ENCODE peak calls at places on chromosomes 2 and 18, in seven cellular contexts. One of them, this sample, is unnamed.

GRCh38 chr2:146324954-146325353 is 1519.9 kb upstream of the ACVR2A start:
- DNase-seq in right atrium auricular region: no peak
- DNase-seq in AG09319: no peak
- DNase-seq in WTC11: no peak
- DNase-seq in neural crest cell: no peak
- DNase-seq in endothelial cell: no peak
- DNase-seq in WERI-Rb-1: no peak
- DNase-seq in this sample: no peak

GRCh38 chr2:113977660-113978523 is 88.0 kb downstream of the ACTR3 start:
- DNase-seq in right atrium auricular region: no peak
- DNase-seq in AG09319: no peak
- DNase-seq in WTC11: no peak
- DNase-seq in neural crest cell: no peak
- DNase-seq in endothelial cell: no peak
- DNase-seq in WERI-Rb-1: peak; percentile 37
- DNase-seq in this sample: no peak

GRCh38 chr2:141703506-141703905 is 427.3 kb downstream of the LRP1B start:
- DNase-seq in right atrium auricular region: no peak
- DNase-seq in AG09319: no peak
- DNase-seq in WTC11: no peak
- DNase-seq in neural crest cell: no peak
- DNase-seq in endothelial cell: no peak
- DNase-seq in WERI-Rb-1: no peak
- DNase-seq in this sample: no peak

GRCh38 chr2:224438726-224439125 is 36.8 kb upstream of the FAM124B start:
- DNase-seq in right atrium auricular region: no peak
- DNase-seq in AG09319: no peak
- DNase-seq in WTC11: no peak
- DNase-seq in neural crest cell: no peak
- DNase-seq in endothelial cell: no peak
- DNase-seq in WERI-Rb-1: no peak
- DNase-seq in this sample: no peak

GRCh38 chr2:224127871-224128501 is 88.9 kb upstream of the SERPINE2 start:
- DNase-seq in right atrium auricular region: no peak
- DNase-seq in AG09319: no peak
- DNase-seq in WTC11: no peak
- DNase-seq in neural crest cell: no peak
- DNase-seq in endothelial cell: no peak
- DNase-seq in WERI-Rb-1: no peak
- DNase-seq in this sample: peak; percentile 14

GRCh38 chr2:237097326-237097910 is 11.7 kb downstream of the COPS8 start:
- DNase-seq in right atrium auricular region: no peak
- DNase-seq in AG09319: no peak
- DNase-seq in WTC11: no peak
- DNase-seq in neural crest cell: no peak
- DNase-seq in endothelial cell: no peak
- DNase-seq in WERI-Rb-1: no peak
- DNase-seq in this sample: no peak

GRCh38 chr18:66440433-66440832 is 163.5 kb downstream of the CDH19 start:
- DNase-seq in right atrium auricular region: no peak
- DNase-seq in AG09319: no peak
- DNase-seq in WTC11: no peak
- DNase-seq in neural crest cell: no peak
- DNase-seq in endothelial cell: no peak
- DNase-seq in WERI-Rb-1: no peak
- DNase-seq in this sample: no peak

GRCh38 chr2:25822190-25823117 is 55.8 kb downstream of the ASXL2 start:
- DNase-seq in right atrium auricular region: no peak
- DNase-seq in AG09319: no peak
- DNase-seq in WTC11: peak; percentile 65
- DNase-seq in neural crest cell: no peak
- DNase-seq in endothelial cell: peak; percentile 72
- DNase-seq in WERI-Rb-1: no peak
- DNase-seq in this sample: peak; percentile 47

GRCh38 chr18:286515-287310 is 18.9 kb upstream of the THOC1 start:
- DNase-seq in right atrium auricular region: no peak
- DNase-seq in AG09319: peak; percentile 16
- DNase-seq in WTC11: no peak
- DNase-seq in neural crest cell: no peak
- DNase-seq in endothelial cell: no peak
- DNase-seq in WERI-Rb-1: peak; percentile 14
- DNase-seq in this sample: peak; percentile 26

GRCh38 chr2:203820969-203821368 is 46.6 kb upstream of the CTLA4 start:
- DNase-seq in right atrium auricular region: no peak
- DNase-seq in AG09319: no peak
- DNase-seq in WTC11: no peak
- DNase-seq in neural crest cell: no peak
- DNase-seq in endothelial cell: no peak
- DNase-seq in WERI-Rb-1: no peak
- DNase-seq in this sample: no peak

GRCh38 chr2:105388971-105389381 is 9.9 kb downstream of the FHL2 start:
- DNase-seq in right atrium auricular region: no peak
- DNase-seq in AG09319: peak; percentile 90
- DNase-seq in WTC11: no peak
- DNase-seq in neural crest cell: no peak
- DNase-seq in endothelial cell: no peak
- DNase-seq in WERI-Rb-1: no peak
- DNase-seq in this sample: no peak

GRCh38 chr2:129733579-129733978 is 245.9 kb upstream of the RAB6C start:
- DNase-seq in right atrium auricular region: no peak
- DNase-seq in AG09319: no peak
- DNase-seq in WTC11: no peak
- DNase-seq in neural crest cell: no peak
- DNase-seq in endothelial cell: no peak
- DNase-seq in WERI-Rb-1: no peak
- DNase-seq in this sample: no peak

GRCh38 chr2:196166876-196167275 is 4.5 kb downstream of the STK17B start:
- DNase-seq in right atrium auricular region: no peak
- DNase-seq in AG09319: no peak
- DNase-seq in WTC11: no peak
- DNase-seq in neural crest cell: no peak
- DNase-seq in endothelial cell: no peak
- DNase-seq in WERI-Rb-1: no peak
- DNase-seq in this sample: no peak

GRCh38 chr2:189002079-189002478 is 27.9 kb downstream of the COL3A1 start:
- DNase-seq in right atrium auricular region: no peak
- DNase-seq in AG09319: no peak
- DNase-seq in WTC11: no peak
- DNase-seq in neural crest cell: no peak
- DNase-seq in endothelial cell: no peak
- DNase-seq in WERI-Rb-1: no peak
- DNase-seq in this sample: no peak

GRCh38 chr18:48940854-48941531 is 9.8 kb downstream of the SMAD7 start:
- DNase-seq in right atrium auricular region: no peak
- DNase-seq in AG09319: no peak
- DNase-seq in WTC11: no peak
- DNase-seq in neural crest cell: no peak
- DNase-seq in endothelial cell: peak; percentile 30
- DNase-seq in WERI-Rb-1: no peak
- DNase-seq in this sample: no peak

GRCh38 chr18:39648616-39649015 is 2083.0 kb upstream of the CELF4 start:
- DNase-seq in right atrium auricular region: no peak
- DNase-seq in AG09319: no peak
- DNase-seq in WTC11: no peak
- DNase-seq in neural crest cell: no peak
- DNase-seq in endothelial cell: no peak
- DNase-seq in WERI-Rb-1: no peak
- DNase-seq in this sample: no peak
- TF ChIP-seq CTCF in right atrium auricular region: no peak
- TF ChIP-seq CTCF in AG09319: no peak
- TF ChIP-seq CTCF in WTC11: no peak
- TF ChIP-seq CTCF in neural crest cell: no peak
- TF ChIP-seq CTCF in endothelial cell: no peak
- TF ChIP-seq CTCF in WERI-Rb-1: no peak
- TF ChIP-seq CTCF in this sample: no peak

GRCh38 chr2:46171996-46172546 is 125.1 kb upstream of the EPAS1 start:
- DNase-seq in right atrium auricular region: no peak
- DNase-seq in AG09319: no peak
- DNase-seq in WTC11: no peak
- DNase-seq in neural crest cell: no peak
- DNase-seq in endothelial cell: no peak
- DNase-seq in WERI-Rb-1: no peak
- DNase-seq in this sample: no peak
- TF ChIP-seq CTCF in right atrium auricular region: no peak
- TF ChIP-seq CTCF in AG09319: no peak
- TF ChIP-seq CTCF in WTC11: no peak
- TF ChIP-seq CTCF in neural crest cell: no peak
- TF ChIP-seq CTCF in endothelial cell: no peak
- TF ChIP-seq CTCF in WERI-Rb-1: no peak
- TF ChIP-seq CTCF in this sample: no peak

GRCh38 chr2:133092571-133092970 is 422.6 kb upstream of the LYPD1 start:
- DNase-seq in right atrium auricular region: no peak
- DNase-seq in AG09319: no peak
- DNase-seq in WTC11: no peak
- DNase-seq in neural crest cell: no peak
- DNase-seq in endothelial cell: no peak
- DNase-seq in WERI-Rb-1: no peak
- DNase-seq in this sample: no peak

GRCh38 chr2:133085646-133086045 is 415.6 kb upstream of the LYPD1 start:
- DNase-seq in right atrium auricular region: no peak
- DNase-seq in AG09319: no peak
- DNase-seq in WTC11: no peak
- DNase-seq in neural crest cell: no peak
- DNase-seq in endothelial cell: no peak
- DNase-seq in WERI-Rb-1: no peak
- DNase-seq in this sample: no peak

GRCh38 chr2:133086176-133086575 is 416.2 kb upstream of the LYPD1 start:
- DNase-seq in right atrium auricular region: no peak
- DNase-seq in AG09319: no peak
- DNase-seq in WTC11: no peak
- DNase-seq in neural crest cell: no peak
- DNase-seq in endothelial cell: no peak
- DNase-seq in WERI-Rb-1: no peak
- DNase-seq in this sample: no peak

GRCh38 chr2:133090358-133090757 is 420.4 kb upstream of the LYPD1 start:
- DNase-seq in right atrium auricular region: no peak
- DNase-seq in AG09319: no peak
- DNase-seq in WTC11: no peak
- DNase-seq in neural crest cell: no peak
- DNase-seq in endothelial cell: no peak
- DNase-seq in WERI-Rb-1: no peak
- DNase-seq in this sample: no peak
- TF ChIP-seq CTCF in right atrium auricular region: no peak
- TF ChIP-seq CTCF in AG09319: no peak
- TF ChIP-seq CTCF in WTC11: no peak
- TF ChIP-seq CTCF in neural crest cell: no peak
- TF ChIP-seq CTCF in endothelial cell: no peak
- TF ChIP-seq CTCF in WERI-Rb-1: no peak
- TF ChIP-seq CTCF in this sample: no peak

GRCh38 chr2:215452725-215453124 is 16.9 kb upstream of the FN1 start:
- DNase-seq in right atrium auricular region: no peak
- DNase-seq in AG09319: no peak
- DNase-seq in WTC11: peak; percentile 39
- DNase-seq in neural crest cell: no peak
- DNase-seq in endothelial cell: no peak
- DNase-seq in WERI-Rb-1: no peak
- DNase-seq in this sample: no peak
- TF ChIP-seq CTCF in right atrium auricular region: no peak
- TF ChIP-seq CTCF in AG09319: no peak
- TF ChIP-seq CTCF in WTC11: no peak
- TF ChIP-seq CTCF in neural crest cell: no peak
- TF ChIP-seq CTCF in endothelial cell: no peak
- TF ChIP-seq CTCF in WERI-Rb-1: no peak
- TF ChIP-seq CTCF in this sample: no peak